ENCODE peak calls at places on chromosomes 11 and 22, in ten cellular contexts. D, N, F, Y, G, T, L, M, B and K are unnamed samples.

GRCh38 chr22:30867746-30868662 is 100.6 kb downstream of the MORC2 start:
- DNase-seq in D (no peak), N (no peak), F (no peak), Y (no peak), G (no peak), T (no peak), L (no peak), M (peak; percentile 6), B (no peak), K (no peak)

GRCh38 chr11:109426442-109426841 is 4.5 kb downstream of the C11orf87 start:
- DNase-seq in D (no peak), N (no peak), F (no peak), Y (no peak), G (peak; percentile 9), T (no peak), L (no peak), M (no peak), B (no peak), K (no peak)

GRCh38 chr11:36469063-36469462 is 41.0 kb downstream of the TRAF6 start:
- DNase-seq in D (no peak), N (no peak), F (peak; percentile 27), Y (no peak), G (no peak), T (no peak), L (peak; percentile 60), M (no peak), B (peak; percentile 45), K (no peak)

GRCh38 chr22:36077261-36077660 is 48.6 kb upstream of the RBFOX2 start:
- DNase-seq in D (no peak), N (peak; percentile 23), F (peak; percentile 76), Y (no peak), G (no peak), T (no peak), L (no peak), M (no peak), B (peak; percentile 53), K (no peak)

GRCh38 chr22:45533731-45534130 is 31.0 kb downstream of the FBLN1 start:
- DNase-seq in D (no peak), N (no peak), F (no peak), Y (no peak), G (no peak), T (no peak), L (no peak), M (no peak), B (no peak), K (no peak)

GRCh38 chr11:32219320-32219719 is 128.4 kb downstream of the RCN1 start:
- DNase-seq in D (no peak), N (no peak), F (no peak), Y (no peak), G (no peak), T (no peak), L (no peak), M (no peak), B (no peak), K (no peak)

GRCh38 chr11:34357646-34358257 is at the start of gene ABTB2:
- DNase-seq in D (peak; percentile 97), N (peak; percentile 98), F (peak; percentile 97), Y (peak; percentile 98), G (peak; percentile 91), T (peak; percentile 96), L (peak; percentile 97), M (peak; percentile 98), B (peak; percentile 95), K (peak; percentile 92)

GRCh38 chr22:27766679-27767078 is 34.9 kb downstream of the MN1 start:
- DNase-seq in D (no peak), N (no peak), F (no peak), Y (no peak), G (no peak), T (no peak), L (no peak), M (no peak), B (no peak), K (no peak)

GRCh38 chr11:93085097-93085496 is 112.7 kb downstream of the SLC36A4 start:
- DNase-seq in D (peak; percentile 16), N (peak; percentile 30), F (peak; percentile 52), Y (no peak), G (no peak), T (no peak), L (peak; percentile 5), M (no peak), B (peak; percentile 7), K (no peak)

GRCh38 chr11:119421941-119422504 is 949 bp downstream of the THY1 start:
- DNase-seq in D (peak; percentile 30), N (peak; percentile 45), F (no peak), Y (no peak), G (no peak), T (peak; percentile 34), L (no peak), M (peak; percentile 52), B (no peak), K (no peak)

GRCh38 chr11:44905131-44905866 is 45.4 kb downstream of the TP53I11 start:
- DNase-seq in D (no peak), N (no peak), F (no peak), Y (no peak), G (no peak), T (no peak), L (no peak), M (no peak), B (no peak), K (no peak)

GRCh38 chr22:36352775-36353507 is 34.8 kb downstream of the MYH9 start:
- DNase-seq in D (no peak), N (no peak), F (no peak), Y (no peak), G (no peak), T (peak; percentile 67), L (peak; percentile 77), M (no peak), B (no peak), K (no peak)

GRCh38 chr11:36091256-36091811 is 147.5 kb downstream of the LDLRAD3 start:
- DNase-seq in D (peak; percentile 41), N (peak; percentile 23), F (peak; percentile 78), Y (no peak), G (no peak), T (no peak), L (peak; percentile 65), M (no peak), B (peak; percentile 26), K (no peak)

GRCh38 chr11:128039140-128040021 is 548.0 kb downstream of the ETS1 start:
- DNase-seq in D (peak; percentile 35), N (peak; percentile 65), F (peak; percentile 92), Y (no peak), G (no peak), T (peak; percentile 83), L (peak; percentile 45), M (no peak), B (peak; percentile 83), K (no peak)

GRCh38 chr22:37229805-37230672 is 14.0 kb downstream of the RAC2 start:
- DNase-seq in D (peak; percentile 80), N (no peak), F (peak; percentile 86), Y (no peak), G (no peak), T (peak; percentile 91), L (peak; percentile 43), M (no peak), B (peak; percentile 66), K (no peak)

GRCh38 chr11:107018902-107019493 is 722 bp upstream of the GUCY1A2 start:
- DNase-seq in D (peak; percentile 65), N (peak; percentile 77), F (peak; percentile 69), Y (no peak), G (peak; percentile 59), T (no peak), L (peak; percentile 77), M (peak; percentile 71), B (peak; percentile 21), K (peak; percentile 52)

GRCh38 chr22:23834830-23835772 is 3.7 kb downstream of the DERL3 start:
- DNase-seq in D (no peak), N (no peak), F (no peak), Y (no peak), G (no peak), T (no peak), L (no peak), M (peak; percentile 81), B (no peak), K (peak; percentile 68)

GRCh38 chr11:77503006-77503405 is 29.1 kb upstream of the PAK1 start:
- DNase-seq in D (peak; percentile 22), N (peak; percentile 27), F (peak; percentile 33), Y (peak; percentile 12), G (no peak), T (no peak), L (peak; percentile 31), M (no peak), B (peak; percentile 30), K (no peak)

GRCh38 chr11:31323145-31323544 is 46.4 kb downstream of the DCDC1 start:
- DNase-seq in D (no peak), N (no peak), F (no peak), Y (no peak), G (no peak), T (no peak), L (no peak), M (no peak), B (no peak), K (no peak)